ENCODE peak calls at places on chromosomes 11 and 22, in eight cellular contexts. T is CD8-positive, alpha-beta T cell; R is MM.1S; H is fibroblast of mammary gland; U is epithelial cell of esophagus; F is IMR-90; N is GM13977; Y is LNCaP clone FGC. Z is an unnamed sample.

GRCh38 chr11:61499816-61500491 is 8.6 kb upstream of the LRRC10B start:
- DNase-seq in F (no peak), T (no peak), H (no peak), R (no peak), U (no peak), Y (no peak), N (no peak), Z (no peak)

GRCh38 chr11:111421251-111421650 is 42.2 kb upstream of the POU2AF1 start:
- DNase-seq in F (no peak), U (no peak), Y (no peak), N (no peak), H (no peak), T (no peak), R (no peak), Z (no peak)

GRCh38 chr22:49186756-49187155 is 640.9 kb downstream of the BRD1 start:
- DNase-seq in N (no peak), H (no peak), R (no peak), U (no peak), F (no peak), Y (no peak), T (no peak), Z (no peak)

GRCh38 chr11:31499576-31500178 is 9.7 kb downstream of the IMMP1L start:
- DNase-seq in T (no peak), Y (no peak), H (peak; percentile 30), R (no peak), U (no peak), N (no peak), F (peak; percentile 63), Z (no peak)

GRCh38 chr11:30016588-30017363 is at the start of gene KCNA4:
- DNase-seq in U (peak; percentile 4), N (no peak), T (no peak), Y (no peak), F (no peak), R (peak; percentile 36), H (no peak), Z (peak; percentile 15)

GRCh38 chr22:46116491-46116958 is 33.8 kb upstream of the PPARA start:
- DNase-seq in U (peak; percentile 73), Y (no peak), N (peak; percentile 97), R (peak; percentile 84), H (peak; percentile 78), T (peak; percentile 70), F (peak; percentile 73), Z (peak; percentile 97)

GRCh38 chr11:120344302-120345004 is 8.2 kb downstream of the ARHGEF12 start:
- DNase-seq in T (peak; percentile 10), Y (no peak), N (peak; percentile 59), U (peak; percentile 47), F (peak; percentile 43), R (peak; percentile 95), H (peak; percentile 58), Z (peak; percentile 57)

GRCh38 chr11:6248248-6248647 is 9.4 kb downstream of the CNGA4 start:
- DNase-seq in F (peak; percentile 25), R (no peak), Y (no peak), T (no peak), N (no peak), U (no peak), H (peak; percentile 72), Z (no peak)

GRCh38 chr22:35480143-35480542 is 60.5 kb upstream of the RASD2 start:
- DNase-seq in H (peak; percentile 47), F (peak; percentile 16), T (no peak), Y (no peak), U (no peak), N (no peak), R (no peak), Z (no peak)

GRCh38 chr22:35459423-35459894 is 59.5 kb downstream of the MCM5 start:
- DNase-seq in H (no peak), F (no peak), N (no peak), U (no peak), Y (no peak), T (no peak), R (no peak), Z (no peak)

GRCh38 chr11:106202935-106203620 is 125.6 kb downstream of the AASDHPPT start:
- DNase-seq in H (no peak), N (no peak), T (no peak), U (no peak), Y (no peak), R (no peak), F (peak; percentile 1), Z (no peak)

GRCh38 chr11:73528877-73529530 is 68.9 kb downstream of the FAM168A start:
- DNase-seq in T (no peak), N (no peak), R (no peak), U (no peak), H (no peak), Y (no peak), F (no peak), Z (no peak)

GRCh38 chr11:118012083-118012669 is 26.0 kb downstream of the IL10RA start:
- DNase-seq in F (peak; percentile 1), N (peak; percentile 43), Y (no peak), R (peak; percentile 45), T (no peak), U (peak; percentile 75), H (peak; percentile 2), Z (no peak)

GRCh38 chr11:119509969-119510401 is 87.0 kb upstream of the THY1 start:
- DNase-seq in Y (no peak), N (peak; percentile 78), U (peak; percentile 85), H (peak; percentile 97), F (peak; percentile 92), T (no peak), R (peak; percentile 18), Z (peak; percentile 80)

GRCh38 chr22:38766076-38766777 is 10.4 kb upstream of the SUN2 start:
- DNase-seq in T (no peak), Y (peak; percentile 51), H (peak; percentile 85), F (peak; percentile 64), R (peak; percentile 35), N (no peak), U (peak; percentile 86), Z (peak; percentile 58)

GRCh38 chr22:22855617-22856308 is 31.9 kb upstream of the IGLL5 start:
- DNase-seq in F (no peak), U (no peak), H (peak; percentile 10), N (peak; percentile 32), R (peak; percentile 37), Y (no peak), T (no peak), Z (peak; percentile 61)

DNA sequence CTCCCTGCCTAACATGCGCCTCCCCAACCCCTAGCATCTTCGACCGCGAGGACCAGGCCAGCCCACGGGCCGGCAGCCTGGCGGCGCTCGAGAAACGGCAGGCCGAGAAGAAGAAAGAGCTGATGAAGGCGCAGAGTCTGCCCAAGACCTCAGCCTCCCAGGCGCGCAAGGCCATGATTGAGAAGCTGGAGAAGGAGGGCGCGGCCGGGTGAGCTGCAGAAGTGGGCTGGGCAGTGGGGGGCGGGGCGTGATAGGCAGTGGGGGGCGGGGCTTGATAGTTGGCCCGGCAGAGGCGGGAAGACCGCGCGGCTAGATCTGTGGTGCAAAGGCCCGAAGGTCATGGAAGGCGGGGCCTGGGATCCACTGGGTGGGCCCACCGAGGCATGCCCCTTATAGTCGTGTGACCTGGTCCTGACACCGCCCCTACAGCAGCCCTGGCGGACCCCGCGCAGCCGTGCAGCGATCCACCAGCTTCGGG is 8.7 kb downstream of the SELENOM start:
- DNase-seq in F (no peak), U (no peak), R (no peak), H (peak; percentile 41), T (no peak), N (no peak), Y (no peak), Z (no peak)
- TF ChIP-seq CTCF in F (no peak), U (no peak), R (no peak), H (no peak), T (no peak), N (no peak), Y (no peak), Z (no peak)

DNA sequence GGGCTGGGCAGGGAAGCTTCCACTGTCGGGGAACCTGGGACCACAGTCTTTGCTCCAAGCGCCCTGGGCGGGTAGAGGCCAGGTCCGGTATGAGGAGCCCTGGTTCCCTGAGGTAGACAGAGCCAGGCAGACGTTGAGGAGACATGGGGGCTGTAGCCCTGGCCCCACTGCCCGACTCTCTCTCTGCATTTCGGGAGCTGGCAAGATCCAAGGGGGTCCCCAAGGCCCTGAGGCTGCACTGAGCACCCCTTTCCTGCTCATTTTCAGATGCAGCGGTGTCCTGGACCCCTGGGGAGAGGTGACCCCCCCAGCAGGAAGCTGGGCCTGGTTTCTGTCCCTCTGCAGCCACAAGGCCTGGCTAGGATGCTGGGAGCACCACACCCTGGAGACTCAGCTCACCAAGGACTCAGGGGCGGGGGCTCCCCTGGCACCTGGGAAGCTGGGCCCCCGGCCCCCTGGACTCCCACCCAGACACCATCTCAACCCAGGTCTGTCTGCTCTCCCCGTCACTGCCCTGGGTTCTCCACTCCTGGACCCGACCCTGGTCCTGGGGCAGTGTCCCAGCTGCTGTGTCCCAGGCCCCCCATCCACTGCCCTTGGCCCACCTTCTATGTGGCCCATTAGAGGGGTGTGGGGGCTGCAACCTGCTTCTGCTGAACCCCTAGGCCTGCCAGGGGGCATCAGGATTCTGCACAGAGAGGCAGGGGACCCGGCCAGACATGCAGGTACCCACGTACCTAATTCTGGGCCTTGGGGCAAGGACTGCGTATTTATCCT is 15.0 kb upstream of the MUC6 start:
- DNase-seq in H (no peak), F (no peak), Y (no peak), N (no peak), U (no peak), T (no peak), R (no peak), Z (no peak)
- TF ChIP-seq CTCF in H (no peak), F (no peak), Y (no peak), N (no peak), U (no peak), T (no peak), R (no peak), Z (no peak)

DNA sequence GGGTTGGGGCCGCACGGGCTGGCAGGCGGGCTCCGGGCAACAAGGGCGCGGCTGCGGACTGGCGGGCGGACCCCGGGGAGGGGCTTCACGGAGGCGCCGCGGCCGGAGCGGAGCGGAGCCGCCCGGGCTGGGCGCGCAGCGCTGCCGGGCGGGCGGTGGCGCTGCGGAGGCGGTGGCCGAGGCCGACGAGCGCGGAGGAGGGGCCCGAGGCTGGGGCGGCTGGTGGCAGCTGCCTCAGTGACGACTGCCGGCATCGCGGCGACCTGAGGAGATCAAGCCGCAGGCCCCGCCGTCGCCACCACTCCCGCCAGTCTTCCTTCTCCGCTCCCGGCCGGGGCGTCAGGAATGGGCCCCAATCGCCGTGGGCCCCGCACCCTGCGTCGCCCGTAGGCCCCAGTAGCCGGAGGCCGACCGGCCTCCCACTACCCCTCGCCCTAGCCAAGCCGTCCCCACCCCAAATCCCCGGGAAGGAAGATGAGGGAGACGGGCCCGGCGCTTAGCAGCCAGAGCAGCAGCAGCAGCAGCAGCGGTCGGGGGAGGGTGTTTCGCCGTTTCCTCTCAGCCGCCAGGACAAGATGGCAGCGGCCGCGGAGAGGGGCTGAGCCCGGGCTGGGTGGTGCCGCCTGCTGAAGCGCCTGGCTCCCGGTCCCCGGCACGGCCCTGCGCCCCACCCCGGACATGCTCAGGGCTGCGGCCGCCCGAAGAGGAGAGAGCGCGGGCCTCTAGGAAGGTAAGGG is at the start of gene HIPK3:
- DNase-seq in Y (no peak), N (peak; percentile 93), F (peak; percentile 68), T (peak; percentile 45), U (peak; percentile 77), R (peak; percentile 86), H (peak; percentile 64), Z (peak; percentile 96)
- TF ChIP-seq CTCF in Y (peak; percentile 74), N (peak; percentile 73), F (peak; percentile 55), T (peak; percentile 15), U (no peak), R (no peak), H (no peak), Z (peak; percentile 72)

DNA sequence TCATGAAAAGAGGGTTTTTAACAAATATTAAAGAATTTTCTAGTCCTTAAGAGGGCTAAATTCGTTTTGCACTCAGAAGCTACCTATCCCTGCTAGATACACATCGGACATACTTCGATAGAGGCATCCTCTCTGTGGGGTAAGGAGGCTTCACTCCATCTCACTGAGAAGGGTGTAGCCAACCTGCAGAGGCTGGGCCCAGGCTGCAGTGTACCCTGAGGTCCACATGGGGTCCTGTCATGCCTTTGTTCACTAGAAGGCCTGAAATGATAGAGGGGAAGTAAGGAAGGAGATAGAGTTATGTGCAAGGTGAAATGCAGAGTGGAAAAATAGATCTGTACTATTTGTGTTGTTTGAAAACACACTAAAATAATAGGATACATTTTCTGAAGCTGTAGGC is 45.6 kb downstream of the IGSF9B start:
- DNase-seq in U (no peak), F (no peak), R (no peak), N (peak; percentile 32), T (no peak), H (no peak), Y (no peak), Z (no peak)
- TF ChIP-seq CTCF in U (no peak), F (no peak), R (no peak), N (peak; percentile 34), T (no peak), H (no peak), Y (peak; percentile 23), Z (no peak)

Z was measured in GM20000.